ENCODE peak calls at places on chromosome 2, in seven cellular contexts. N is hepatocyte, L is tibial nerve, B is aorta, Q is upper lobe of right lung, Z is adrenal gland, J is endodermal cell. H is an unnamed sample.
A peak's percentile ranks its signal among the peaks of the same experiment; 100 is the strongest.

GRCh38 chr2:190511104-190511503 is 23.4 kb downstream of the NEMP2 start:
- DNase-seq in N (no peak), L (no peak), B (no peak), Q (no peak), Z (no peak), J (no peak), H (no peak)

GRCh38 chr2:32135409-32135808 is 30.3 kb upstream of the SLC30A6 start:
- DNase-seq in N (peak; percentile 65), L (no peak), B (no peak), Q (peak; percentile 33), Z (peak; percentile 56), J (no peak), H (peak; percentile 24)

GRCh38 chr2:85577386-85578242 is at the start of gene VAMP8:
- DNase-seq in N (peak; percentile 81), L (no peak), B (peak; percentile 72), Q (peak; percentile 92), Z (no peak), J (peak; percentile 95), H (no peak)

GRCh38 chr2:127641846-127642510 is 4.0 kb upstream of the GPR17 start:
- DNase-seq in N (no peak), L (no peak), B (no peak), Q (no peak), Z (no peak), J (no peak), H (no peak)

GRCh38 chr2:134582547-134582899 is 136.3 kb downstream of the TMEM163 start:
- DNase-seq in N (peak; percentile 14), L (no peak), B (no peak), Q (no peak), Z (no peak), J (no peak), H (no peak)

GRCh38 chr2:151238527-151239487 is 22.9 kb downstream of the RBM43 start:
- DNase-seq in N (peak; percentile 83), L (peak; percentile 70), B (peak; percentile 67), Q (no peak), Z (peak; percentile 78), J (peak; percentile 67), H (peak; percentile 63)

GRCh38 chr2:31729442-31730092 is 148.8 kb upstream of the SRD5A2 start:
- DNase-seq in N (peak; percentile 41), L (no peak), B (no peak), Q (no peak), Z (no peak), J (peak; percentile 64), H (peak; percentile 22)

GRCh38 chr2:177767768-177768167 is 304.8 kb downstream of the PDE11A start:
- DNase-seq in N (no peak), L (no peak), B (no peak), Q (no peak), Z (no peak), J (no peak), H (no peak)

GRCh38 chr2:199160677-199161465 is 296.9 kb downstream of the SATB2 start:
- DNase-seq in N (no peak), L (no peak), B (no peak), Q (no peak), Z (peak; percentile 20), J (no peak), H (no peak)

GRCh38 chr2:19731515-19731914 is 170.3 kb downstream of the TTC32 start:
- DNase-seq in N (no peak), L (no peak), B (no peak), Q (no peak), Z (no peak), J (no peak), H (no peak)

GRCh38 chr2:231672617-231673347 is 35.5 kb upstream of the PTMA start:
- DNase-seq in N (peak; percentile 81), L (no peak), B (no peak), Q (peak; percentile 87), Z (no peak), J (peak; percentile 95), H (peak; percentile 69)

GRCh38 chr2:59150430-59150829 is 909.3 kb upstream of the FANCL start:
- DNase-seq in N (no peak), L (no peak), B (no peak), Q (no peak), Z (no peak), J (no peak), H (no peak)

GRCh38 chr2:198857246-198857645 is 600.5 kb downstream of the SATB2 start:
- DNase-seq in N (no peak), L (no peak), B (no peak), Q (no peak), Z (no peak), J (no peak), H (no peak)

GRCh38 chr2:10079192-10079930 is 850 bp downstream of the CYS1 start:
- DNase-seq in N (peak; percentile 64), L (peak; percentile 32), B (peak; percentile 67), Q (no peak), Z (peak; percentile 47), J (peak; percentile 71), H (peak; percentile 51)

GRCh38 chr2:127759931-127760330 is 51.0 kb downstream of the WDR33 start:
- DNase-seq in N (no peak), L (no peak), B (no peak), Q (no peak), Z (no peak), J (no peak), H (no peak)

GRCh38 chr2:167187910-167188595 is 299.8 kb downstream of the XIRP2 start:
- DNase-seq in N (no peak), L (no peak), B (no peak), Q (no peak), Z (no peak), J (no peak), H (no peak)

GRCh38 chr2:151638188-151638933 is 95.9 kb downstream of the NEB start:
- DNase-seq in N (peak; percentile 27), L (no peak), B (no peak), Q (no peak), Z (peak; percentile 24), J (no peak), H (no peak)

GRCh38 chr2:112084689-112085381 is 29.8 kb downstream of the TMEM87B start:
- DNase-seq in N (no peak), L (no peak), B (no peak), Q (no peak), Z (no peak), J (no peak), H (no peak)

GRCh38 chr2:85154048-85154753 is 21.0 kb downstream of the TCF7L1 start:
- DNase-seq in N (peak; percentile 46), L (no peak), B (no peak), Q (no peak), Z (no peak), J (no peak), H (no peak)

GRCh38 chr2:224538739-224539138 is 46.4 kb downstream of the CUL3 start:
- DNase-seq in N (no peak), L (no peak), B (no peak), Q (no peak), Z (no peak), J (no peak), H (no peak)

GRCh38 chr2:2014251-2014761 is 270.0 kb upstream of the PXDN start:
- DNase-seq in N (no peak), L (no peak), B (peak; percentile 81), Q (no peak), Z (no peak), J (peak; percentile 46), H (no peak)

GRCh38 chr2:144358979-144359541 is 160.9 kb downstream of the ZEB2 start:
- DNase-seq in N (no peak), L (no peak), B (no peak), Q (no peak), Z (no peak), J (no peak), H (no peak)

GRCh38 chr2:132562245-132562644 is 107.8 kb downstream of the LYPD1 start:
- DNase-seq in N (no peak), L (no peak), B (no peak), Q (no peak), Z (no peak), J (peak; percentile 13), H (no peak)

GRCh38 chr2:120625865-120626560 is 109.7 kb upstream of the GLI2 start:
- DNase-seq in N (peak; percentile 50), L (no peak), B (peak; percentile 68), Q (peak; percentile 89), Z (no peak), J (peak; percentile 17), H (no peak)

GRCh38 chr2:71006287-71006686 is 11.6 kb upstream of the TEX261 start:
- DNase-seq in N (no peak), L (no peak), B (no peak), Q (no peak), Z (no peak), J (no peak), H (no peak)
- H3K4me3 ChIP-seq in N (no peak overlapping the region), L (no peak overlapping the region), B (no peak overlapping the region), Q (no peak overlapping the region), Z (no peak overlapping the region), J (no peak overlapping the region), H (no peak overlapping the region)

DNA sequence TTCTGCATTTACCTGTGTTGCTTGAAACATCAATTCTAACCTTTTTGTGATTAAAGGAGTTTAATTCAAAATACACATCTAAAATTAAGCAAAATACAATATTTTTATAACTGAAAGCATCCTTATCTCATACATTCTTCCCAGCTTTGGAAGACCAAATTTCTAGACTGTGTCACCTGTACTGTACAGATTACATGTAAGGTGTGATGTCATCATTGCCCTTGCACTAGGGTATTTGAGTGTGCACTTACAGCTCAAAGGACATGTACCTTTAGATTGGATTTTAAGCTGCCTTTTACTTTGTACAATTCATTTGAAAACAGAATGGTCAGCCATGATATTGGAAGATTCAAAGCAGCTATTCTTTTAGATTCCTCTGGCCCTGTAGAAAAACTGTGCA is 932.8 kb upstream of the POU3F3 start:
- DNase-seq in N (no peak), L (no peak), B (no peak), Q (no peak), Z (no peak), J (no peak), H (no peak)
- H3K4me1 ChIP-seq in N (no peaks in the 10 kb centered on the region), L (no peaks in the 10 kb centered on the region), B (no peaks in the 10 kb centered on the region), Q (no peaks in the 10 kb centered on the region), Z (no peaks in the 10 kb centered on the region), J (no peaks in the 10 kb centered on the region), H (no peaks in the 10 kb centered on the region)

DNA sequence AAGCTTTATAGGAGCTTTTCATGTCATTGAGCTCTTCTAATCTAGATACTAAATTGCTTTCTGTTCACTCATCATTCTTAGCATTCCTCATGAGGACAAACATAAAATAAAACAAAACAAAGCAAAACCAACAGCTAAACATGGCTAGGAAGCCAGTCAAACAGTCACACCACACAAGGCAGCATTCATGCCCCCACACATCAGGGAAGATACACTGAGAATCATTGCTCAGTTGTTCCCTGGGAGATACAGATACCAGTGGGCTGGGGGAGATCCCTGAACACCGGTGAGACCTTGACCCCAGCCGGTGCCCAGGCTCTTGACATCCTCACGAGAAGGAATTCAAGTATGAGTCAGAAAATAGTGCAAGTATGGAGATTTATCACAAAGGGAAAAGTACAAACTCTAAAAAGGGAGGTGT is 177.9 kb upstream of the ARL4C start:
- DNase-seq in N (peak; percentile 40), L (no peak), B (no peak), Q (no peak), Z (peak; percentile 59), J (peak; percentile 15), H (no peak)
- H3K4me3 ChIP-seq in N (no peak overlapping the region), L (no peak overlapping the region), B (no peak overlapping the region), Q (no peak overlapping the region), Z (no peak overlapping the region), J (no peak overlapping the region), H (no peak overlapping the region)

DNA sequence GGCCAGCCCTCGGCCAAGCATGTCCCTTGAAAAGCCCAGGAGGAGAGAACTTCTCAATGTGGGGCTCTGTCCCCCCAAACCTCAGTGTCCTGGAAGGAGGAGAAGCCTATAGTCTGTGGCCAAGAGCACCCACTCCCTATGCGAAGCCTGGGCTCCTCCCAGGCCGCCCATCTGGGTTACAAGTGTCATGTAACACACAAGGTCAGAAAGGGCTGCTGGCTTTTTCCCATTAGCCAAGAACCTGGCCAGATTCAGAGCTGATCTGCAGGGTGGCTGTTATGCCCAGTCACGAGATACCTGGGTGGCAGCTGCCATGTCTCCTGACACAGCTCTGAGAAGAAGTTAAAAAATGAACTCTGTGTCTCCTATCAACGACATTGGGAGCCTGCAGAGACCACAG is 170.7 kb downstream of the TNS1 start:
- DNase-seq in N (no peak), L (no peak), B (no peak), Q (no peak), Z (peak; percentile 77), J (no peak), H (no peak)
- H3K4me1 ChIP-seq in N (peaks cover 8% of the 10 kb centered on the region), L (peaks cover 98% of the 10 kb centered on the region), B (no peaks in the 10 kb centered on the region), Q (peaks cover 42% of the 10 kb centered on the region), Z (peaks cover 30% of the 10 kb centered on the region), J (peaks cover 4% of the 10 kb centered on the region), H (no peaks in the 10 kb centered on the region)